ENCODE peak calls at places on chromosome 6, in six cellular contexts. Z, W, F, G, K and J are unnamed samples. For H3K4me1 and H3K36me3, the result is how much of the 10 kb centered on the place peaks cover.

GRCh38 chr6:17167327-17167979 is 65.6 kb downstream of the STMND1 start:
- DNase-seq in Z (peak), G (peak), K (no peak), W (peak), F (peak), J (peak)

GRCh38 chr6:117989086-117989485 is 82.0 kb downstream of the SLC35F1 start:
- DNase-seq in Z (no peak), K (no peak), F (no peak), G (no peak), W (no peak), J (no peak)

GRCh38 chr6:17293395-17293794 is 12.2 kb downstream of the RBM24 start:
- DNase-seq in G (no peak), Z (no peak), K (no peak), W (no peak), F (no peak), J (no peak)

GRCh38 chr6:169046483-169047192 is 207.0 kb downstream of the THBS2 start:
- DNase-seq in F (no peak), W (no peak), K (no peak), G (peak), Z (no peak), J (no peak)

GRCh38 chr6:140185991-140186390 is 811.5 kb upstream of the CITED2 start:
- DNase-seq in F (no peak), K (no peak), W (no peak), G (no peak), Z (no peak), J (no peak)

GRCh38 chr6:109579361-109579760 is 96.3 kb upstream of the ZBTB24 start:
- DNase-seq in F (no peak), W (no peak), K (no peak), Z (no peak), G (peak), J (no peak)

GRCh38 chr6:151010111-151010510 is 144.6 kb downstream of the MTHFD1L start:
- DNase-seq in G (no peak), K (no peak), F (no peak), W (no peak), Z (no peak), J (no peak)

GRCh38 chr6:121435444-121436069 is at the start of gene GJA1:
- DNase-seq in G (peak), K (peak), F (peak), Z (peak), W (no peak), J (peak)

GRCh38 chr6:164042212-164042611 is 627.7 kb downstream of the QKI start:
- DNase-seq in W (no peak), K (no peak), F (no peak), Z (peak), G (no peak), J (no peak)

GRCh38 chr6:36997811-36998722 is 7.4 kb upstream of the FGD2 start:
- DNase-seq in Z (no peak), F (peak), W (peak), G (no peak), K (peak), J (peak)

GRCh38 chr6:24743265-24743943 is 24.4 kb upstream of the C6orf62 start:
- DNase-seq in F (no peak), K (no peak), W (no peak), Z (peak), G (peak), J (peak)

GRCh38 chr6:25392372-25392771 is 113.2 kb downstream of the CARMIL1 start:
- DNase-seq in F (no peak), W (no peak), K (no peak), Z (peak), G (peak), J (no peak)

GRCh38 chr6:150598858-150599198 is 857 bp upstream of the PLEKHG1 start:
- DNase-seq in Z (no peak), W (no peak), F (no peak), G (no peak), K (no peak), J (no peak)

GRCh38 chr6:73509851-73510250 is 11.0 kb downstream of the EEF1A1 start:
- DNase-seq in W (no peak), G (no peak), K (no peak), Z (no peak), F (no peak), J (no peak)

GRCh38 chr6:44044154-44044539 is 83.1 kb downstream of the MRPL14 start:
- DNase-seq in K (no peak), G (no peak), F (no peak), W (no peak), Z (no peak), J (no peak)

GRCh38 chr6:10272591-10272990 is 142.3 kb downstream of the TFAP2A start:
- DNase-seq in F (no peak), G (no peak), K (no peak), Z (no peak), W (no peak), J (no peak)

GRCh38 chr6:165621950-165622349 is 41.1 kb downstream of the PDE10A start:
- DNase-seq in Z (no peak), F (no peak), W (no peak), K (no peak), G (no peak), J (no peak)

GRCh38 chr6:167047554-167047953 is 48.4 kb downstream of the CEP43 start:
- DNase-seq in G (no peak), F (no peak), Z (no peak), K (no peak), W (no peak), J (peak)

GRCh38 chr6:52503344-52503747 is 73.5 kb downstream of the TRAM2 start:
- DNase-seq in F (peak), W (no peak), K (no peak), Z (no peak), G (peak), J (no peak)

GRCh38 chr6:142881771-142882170 is 63.2 kb downstream of the HIVEP2 start:
- DNase-seq in K (no peak), F (no peak), Z (no peak), G (no peak), W (no peak), J (peak)
- H3K27ac ChIP-seq in K (no peak), F (peak), Z (peak), G (no peak), W (no peak), J (no peak)

GRCh38 chr6:32177182-32177787 is 920 bp upstream of the RNF5 start:
- DNase-seq in Z (no peak), W (no peak), K (no peak), F (peak), G (no peak), J (no peak)

GRCh38 chr6:32179746-32180405 is 1.7 kb downstream of the RNF5 start:
- DNase-seq in Z (no peak), W (no peak), G (no peak), K (peak), F (no peak), J (no peak)

GRCh38 chr6:32178547-32179440 is 589 bp downstream of the RNF5 start:
- DNase-seq in W (no peak), K (no peak), Z (peak), F (no peak), G (no peak), J (peak)

GRCh38 chr6:32176476-32177181 is 745 bp upstream of the AGPAT1 start:
- DNase-seq in K (no peak), Z (peak), G (peak), F (no peak), W (no peak), J (peak)

GRCh38 chr6:32177788-32178546 is at the start of gene RNF5:
- DNase-seq in G (peak), F (peak), Z (peak), K (peak), W (peak), J (peak)
- H3K4me1 ChIP-seq in G (under half), F (half or more), Z (under half), K (under half), W (under half), J (under half)

GRCh38 chr6:42694586-42694985 is 27.8 kb downstream of the PRPH2 start:
- DNase-seq in Z (peak), G (no peak), W (no peak), K (no peak), F (no peak), J (no peak)

GRCh38 chr6:42693725-42694323 is 28.6 kb downstream of the PRPH2 start:
- DNase-seq in W (no peak), K (no peak), F (no peak), G (no peak), Z (no peak), J (peak)

GRCh38 chr6:42690872-42691271 is 31.5 kb downstream of the PRPH2 start:
- DNase-seq in Z (no peak), K (no peak), G (no peak), F (no peak), W (no peak), J (no peak)

GRCh38 chr6:42690151-42690702 is 32.2 kb downstream of the PRPH2 start:
- DNase-seq in K (no peak), G (no peak), Z (no peak), F (no peak), W (no peak), J (no peak)

GRCh38 chr6:42692151-42692911 is 30.1 kb downstream of the PRPH2 start:
- DNase-seq in G (peak), K (no peak), W (no peak), Z (peak), F (no peak), J (no peak)
- H3K36me3 ChIP-seq in G (under half), K (under half), W (under half), Z (half or more), F (half or more), J (under half)

GRCh38 chr6:71134929-71135642 is 153.5 kb upstream of the OGFRL1 start:
- DNase-seq in K (no peak), Z (no peak), W (no peak), F (no peak), G (no peak), J (no peak)

GRCh38 chr6:71139249-71139648 is 149.4 kb upstream of the OGFRL1 start:
- DNase-seq in Z (peak), W (no peak), F (no peak), K (no peak), G (peak), J (no peak)

GRCh38 chr6:71138416-71138815 is 150.2 kb upstream of the OGFRL1 start:
- DNase-seq in W (no peak), F (no peak), G (no peak), Z (no peak), K (no peak), J (no peak)
- H3K27ac ChIP-seq in W (no peak), F (no peak), G (no peak), Z (no peak), K (no peak), J (no peak)